ENCODE peak calls at places on chromosomes 2 and 18, in seven cellular contexts. F, L, S, C, U, Y and D are unnamed samples.

GRCh38 chr2:172624996-172625395 is 69.1 kb downstream of the PDK1 start:
- DNase-seq in F (no peak), L (no peak), S (no peak), C (no peak), U (no peak), Y (no peak), D (no peak)

GRCh38 chr2:21326152-21326551 is 202.4 kb downstream of the TDRD15 start:
- DNase-seq in F (no peak), L (no peak), S (no peak), C (no peak), U (no peak), Y (no peak), D (no peak)

GRCh38 chr2:109663721-109664120 is 49.6 kb downstream of the SOWAHC start:
- DNase-seq in F (peak), L (peak), S (peak), C (peak), U (peak), Y (no peak), D (no peak)

GRCh38 chr2:86291328-86291662 is 46.1 kb downstream of the REEP1 start:
- DNase-seq in F (no peak), L (no peak), S (no peak), C (no peak), U (no peak), Y (no peak), D (no peak)

GRCh38 chr18:7824970-7825369 is 257.9 kb downstream of the PTPRM start:
- DNase-seq in F (peak), L (no peak), S (peak), C (no peak), U (no peak), Y (no peak), D (no peak)

GRCh38 chr2:133765693-133766092 is 197.4 kb upstream of the NCKAP5 start:
- DNase-seq in F (no peak), L (no peak), S (peak), C (no peak), U (peak), Y (no peak), D (no peak)

GRCh38 chr18:74788657-74789056 is 191.0 kb downstream of the ZNF407 start:
- DNase-seq in F (no peak), L (no peak), S (no peak), C (no peak), U (no peak), Y (no peak), D (no peak)

GRCh38 chr2:60148717-60149116 is 404.7 kb downstream of the BCL11A start:
- DNase-seq in F (no peak), L (no peak), S (no peak), C (no peak), U (no peak), Y (no peak), D (no peak)

GRCh38 chr2:202238234-202239197 is at the start of gene SUMO1:
- DNase-seq in F (peak), L (peak), S (peak), C (peak), U (peak), Y (peak), D (peak)

GRCh38 chr18:59547691-59548182 is 149.5 kb downstream of the CCBE1 start:
- DNase-seq in F (no peak), L (no peak), S (peak), C (peak), U (peak), Y (no peak), D (no peak)

GRCh38 chr18:21444465-21445023 is 156.0 kb downstream of the ESCO1 start:
- DNase-seq in F (no peak), L (peak), S (peak), C (no peak), U (peak), Y (no peak), D (peak)

GRCh38 chr2:20300656-20301055 is 50.0 kb downstream of the PUM2 start:
- DNase-seq in F (no peak), L (no peak), S (no peak), C (no peak), U (no peak), Y (no peak), D (no peak)

GRCh38 chr2:161283926-161284325 is 24.3 kb upstream of the PSMD14 start:
- DNase-seq in F (no peak), L (no peak), S (no peak), C (no peak), U (no peak), Y (no peak), D (no peak)

GRCh38 chr18:5309888-5310470 is 14.5 kb upstream of the ZBTB14 start:
- DNase-seq in F (no peak), L (no peak), S (no peak), C (no peak), U (no peak), Y (no peak), D (no peak)

GRCh38 chr2:11786592-11786991 is 40.2 kb downstream of the LPIN1 start:
- DNase-seq in F (no peak), L (no peak), S (no peak), C (no peak), U (no peak), Y (no peak), D (no peak)

GRCh38 chr2:28702415-28702859 is 49.2 kb upstream of the PPP1CB start:
- DNase-seq in F (peak), L (no peak), S (peak), C (no peak), U (peak), Y (no peak), D (no peak)

GRCh38 chr2:107278672-107279071 is 392.7 kb upstream of the ST6GAL2 start:
- DNase-seq in F (no peak), L (no peak), S (no peak), C (no peak), U (no peak), Y (no peak), D (no peak)

GRCh38 chr2:100247256-100248043 is 74.9 kb downstream of the LONRF2 start:
- DNase-seq in F (no peak), L (no peak), S (no peak), C (no peak), U (no peak), Y (no peak), D (no peak)

GRCh38 chr2:236174608-236175001 is 6.4 kb upstream of the GBX2 start:
- DNase-seq in F (no peak), L (no peak), S (no peak), C (no peak), U (no peak), Y (no peak), D (no peak)

GRCh38 chr2:159585607-159586006 is 30.7 kb downstream of the BAZ2B start:
- DNase-seq in F (no peak), L (no peak), S (no peak), C (no peak), U (no peak), Y (no peak), D (no peak)

GRCh38 chr2:171878481-171878993 is 15.5 kb downstream of the SLC25A12 start:
- DNase-seq in F (peak), L (peak), S (peak), C (peak), U (peak), Y (no peak), D (no peak)

GRCh38 chr2:43139996-43140621 is 86.3 kb downstream of the ZFP36L2 start:
- DNase-seq in F (peak), L (no peak), S (no peak), C (peak), U (no peak), Y (no peak), D (no peak)

GRCh38 chr2:204363513-204363912 is 181.8 kb upstream of the PARD3B start:
- DNase-seq in F (no peak), L (no peak), S (no peak), C (no peak), U (no peak), Y (no peak), D (no peak)

GRCh38 chr2:218285604-218286003 is 6.7 kb downstream of the TMBIM1 start:
- DNase-seq in F (peak), L (no peak), S (peak), C (peak), U (peak), Y (no peak), D (no peak)

GRCh38 chr2:161208527-161209139 is 48.4 kb downstream of the TANK start:
- DNase-seq in F (peak), L (peak), S (no peak), C (peak), U (no peak), Y (no peak), D (no peak)

GRCh38 chr2:136351684-136352083 is 233.7 kb upstream of the CXCR4 start:
- DNase-seq in F (no peak), L (no peak), S (no peak), C (no peak), U (no peak), Y (no peak), D (no peak)

GRCh38 chr2:150327546-150328495 is 159.6 kb downstream of the RND3 start:
- DNase-seq in F (no peak), L (no peak), S (no peak), C (no peak), U (peak), Y (no peak), D (no peak)

GRCh38 chr18:58639751-58640427 is 11.0 kb upstream of the ALPK2 start:
- DNase-seq in F (no peak), L (peak), S (no peak), C (peak), U (no peak), Y (no peak), D (no peak)

GRCh38 chr2:8281950-8282857 is 399.7 kb upstream of the ID2 start:
- DNase-seq in F (no peak), L (no peak), S (no peak), C (no peak), U (no peak), Y (no peak), D (no peak)

GRCh38 chr2:138493334-138493733 is 8.2 kb upstream of the SPOPL start:
- DNase-seq in F (no peak), L (no peak), S (no peak), C (no peak), U (no peak), Y (no peak), D (no peak)

GRCh38 chr18:10074122-10074521 is 160.3 kb downstream of the VAPA start:
- DNase-seq in F (no peak), L (no peak), S (no peak), C (no peak), U (no peak), Y (no peak), D (no peak)

GRCh38 chr2:126658910-126659613 is 3.1 kb downstream of the GYPC start:
- DNase-seq in F (peak), L (no peak), S (peak), C (peak), U (no peak), Y (no peak), D (no peak)

GRCh38 chr2:150387586-150388288 is 99.7 kb downstream of the RND3 start:
- DNase-seq in F (no peak), L (no peak), S (no peak), C (no peak), U (no peak), Y (no peak), D (no peak)

GRCh38 chr2:60641866-60642788 is 88.7 kb upstream of the BCL11A start:
- DNase-seq in F (peak), L (peak), S (peak), C (peak), U (peak), Y (no peak), D (peak)

GRCh38 chr2:127606594-127607398 is 39.2 kb upstream of the GPR17 start:
- DNase-seq in F (no peak), L (no peak), S (no peak), C (no peak), U (no peak), Y (no peak), D (no peak)

GRCh38 chr2:155266579-155266978 is 568.1 kb downstream of the KCNJ3 start:
- DNase-seq in F (no peak), L (no peak), S (no peak), C (no peak), U (no peak), Y (no peak), D (no peak)
- TF ChIP-seq CTCF in F (no peak), L (no peak), S (no peak), C (no peak), U (no peak), Y (no peak), D (no peak)

GRCh38 chr2:232365621-232366321 is 12.8 kb upstream of the ALPP start:
- DNase-seq in F (peak), L (no peak), S (no peak), C (no peak), U (no peak), Y (no peak), D (peak)

GRCh38 chr2:232367016-232367415 is 11.5 kb upstream of the ALPP start:
- DNase-seq in F (no peak), L (no peak), S (no peak), C (no peak), U (no peak), Y (no peak), D (no peak)

GRCh38 chr2:232369126-232369955 is 9.2 kb upstream of the ALPP start:
- DNase-seq in F (no peak), L (no peak), S (no peak), C (no peak), U (no peak), Y (peak), D (no peak)

GRCh38 chr2:232368311-232368731 is 10.2 kb upstream of the ALPP start:
- DNase-seq in F (no peak), L (no peak), S (no peak), C (peak), U (no peak), Y (no peak), D (no peak)

GRCh38 chr2:232367591-232368233 is 10.8 kb upstream of the ALPP start:
- DNase-seq in F (no peak), L (no peak), S (no peak), C (no peak), U (no peak), Y (no peak), D (no peak)
- TF ChIP-seq CTCF in F (no peak), L (no peak), S (no peak), C (no peak), U (no peak), Y (no peak), D (no peak)

DNA sequence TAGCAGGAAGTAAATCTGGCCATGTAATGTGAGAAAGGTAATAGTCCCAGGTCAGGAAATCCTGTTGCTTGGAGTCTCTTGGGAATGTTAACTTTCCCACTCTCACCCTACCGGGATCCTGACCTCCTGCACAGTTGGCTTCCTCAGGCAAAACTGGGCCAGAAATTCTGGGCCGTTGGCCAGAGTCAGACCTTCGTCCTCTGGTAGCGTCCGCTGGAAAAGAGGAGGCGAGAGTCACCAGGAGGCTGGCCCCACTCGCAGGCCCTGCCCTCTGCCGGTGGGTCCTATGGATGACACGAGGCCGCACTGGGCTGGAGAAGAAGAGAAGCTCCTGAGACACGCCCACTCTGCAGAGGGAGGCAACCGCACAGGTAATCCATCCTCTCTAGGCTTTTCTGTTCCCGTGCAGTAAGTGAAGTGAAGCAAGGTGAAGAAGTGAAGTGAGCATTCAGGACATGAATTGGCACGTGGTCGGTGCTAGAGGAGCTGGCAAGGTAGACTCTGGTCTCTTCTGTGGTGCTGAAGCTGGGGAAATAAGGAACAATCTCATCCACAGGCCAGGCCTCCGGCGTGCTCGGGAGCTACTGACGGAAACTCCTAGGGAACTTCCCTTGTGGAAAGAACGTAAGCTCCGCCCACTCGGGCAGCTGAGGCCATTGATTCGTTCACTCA is 182.7 kb upstream of the GLI2 start:
- DNase-seq in F (peak), L (peak), S (peak), C (no peak), U (peak), Y (peak), D (peak)
- TF ChIP-seq CTCF in F (peak), L (peak), S (peak), C (peak), U (peak), Y (peak), D (peak)

DNA sequence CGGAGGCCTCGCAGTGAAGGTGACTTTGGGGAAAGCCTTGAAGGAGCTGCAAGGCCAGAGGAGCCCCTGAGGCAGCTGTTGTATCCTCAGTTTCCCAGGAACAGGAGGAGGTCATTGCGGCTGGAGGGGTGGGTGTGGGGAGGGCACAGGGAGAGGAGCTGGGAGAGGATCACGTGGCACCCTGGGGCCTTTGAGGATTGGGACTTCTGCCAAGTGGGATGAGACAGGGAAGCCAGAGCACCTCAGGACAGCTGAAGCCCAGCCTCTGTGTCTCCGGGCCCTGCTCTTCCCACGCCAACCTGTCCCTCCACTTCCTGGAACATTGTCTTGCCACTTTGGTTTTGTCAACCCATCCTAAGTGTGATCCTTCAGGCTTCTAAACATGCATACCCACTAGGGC is 19.4 kb upstream of the RRM2 start:
- DNase-seq in F (no peak), L (no peak), S (no peak), C (no peak), U (no peak), Y (no peak), D (no peak)
- TF ChIP-seq CTCF in F (no peak), L (no peak), S (no peak), C (no peak), U (no peak), Y (no peak), D (no peak)

GRCh38 chr2:207044963-207045362 is 105.6 kb downstream of the CPO start:
- DNase-seq in F (no peak), L (no peak), S (no peak), C (no peak), U (no peak), Y (no peak), D (no peak)

GRCh38 chr2:207044380-207044779 is 105.1 kb downstream of the CPO start:
- DNase-seq in F (no peak), L (no peak), S (no peak), C (no peak), U (no peak), Y (no peak), D (no peak)

GRCh38 chr2:207048421-207048820 is 109.1 kb downstream of the CPO start:
- DNase-seq in F (no peak), L (no peak), S (no peak), C (no peak), U (no peak), Y (no peak), D (no peak)

GRCh38 chr2:207045531-207045930 is 106.2 kb downstream of the CPO start:
- DNase-seq in F (no peak), L (no peak), S (no peak), C (no peak), U (no peak), Y (no peak), D (no peak)

DNA sequence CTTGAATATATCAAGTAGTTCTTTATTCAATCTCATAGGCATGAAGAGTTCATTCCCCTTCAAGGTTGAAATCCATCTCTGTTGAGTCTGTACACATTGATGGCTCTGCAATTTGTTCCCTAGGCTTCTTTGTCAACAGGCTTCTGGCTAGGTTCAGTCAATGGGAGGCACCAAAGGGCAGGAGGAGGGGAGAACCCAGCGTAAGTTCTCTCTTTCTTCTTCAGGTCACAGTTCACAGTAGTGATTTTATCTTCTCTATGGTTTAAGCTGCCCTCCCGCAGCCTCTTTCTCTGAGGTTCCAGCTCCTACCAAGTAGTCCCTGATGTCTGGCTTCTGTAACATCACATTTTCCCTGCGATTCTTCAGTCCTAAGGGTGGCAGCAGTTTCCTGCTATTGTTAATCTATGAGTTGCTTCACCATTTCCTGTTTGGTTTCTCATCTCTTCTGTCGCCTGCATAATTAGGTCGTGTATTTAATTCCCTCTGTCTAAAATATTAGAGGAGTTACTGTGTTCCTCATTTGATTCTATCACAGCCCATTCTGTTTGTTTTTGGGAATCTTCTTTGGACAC is 107.4 kb downstream of the CPO start:
- DNase-seq in F (no peak), L (no peak), S (no peak), C (peak), U (no peak), Y (no peak), D (no peak)
- TF ChIP-seq CTCF in F (no peak), L (no peak), S (no peak), C (peak), U (no peak), Y (no peak), D (no peak)

DNA sequence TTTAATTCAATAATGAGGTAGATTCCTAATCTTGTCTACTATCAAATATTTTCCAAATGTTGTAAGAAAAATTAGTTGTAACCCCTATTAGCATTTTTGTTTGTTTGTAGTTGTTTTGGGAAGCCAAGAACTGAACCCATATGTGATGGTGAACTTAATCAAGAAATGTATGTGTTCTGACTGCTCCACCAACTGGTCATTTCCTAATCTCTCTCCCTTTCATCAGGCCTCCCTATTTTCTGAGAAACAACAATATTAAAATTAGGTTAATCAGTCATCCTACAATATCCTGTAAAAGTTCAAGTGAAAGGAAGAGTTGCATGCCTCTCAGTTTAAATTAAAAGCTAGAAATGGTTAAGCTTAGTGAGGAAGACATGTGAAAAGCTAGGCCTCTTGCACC is 504.0 kb downstream of the EPHA4 start:
- DNase-seq in F (no peak), L (no peak), S (no peak), C (no peak), U (no peak), Y (no peak), D (no peak)
- TF ChIP-seq CTCF in F (no peak), L (no peak), S (no peak), C (no peak), U (no peak), Y (no peak), D (no peak)

GRCh38 chr2:79039944-79040343 is 14.4 kb downstream of the REG3G start:
- DNase-seq in F (no peak), L (no peak), S (no peak), C (no peak), U (no peak), Y (no peak), D (no peak)

DNA sequence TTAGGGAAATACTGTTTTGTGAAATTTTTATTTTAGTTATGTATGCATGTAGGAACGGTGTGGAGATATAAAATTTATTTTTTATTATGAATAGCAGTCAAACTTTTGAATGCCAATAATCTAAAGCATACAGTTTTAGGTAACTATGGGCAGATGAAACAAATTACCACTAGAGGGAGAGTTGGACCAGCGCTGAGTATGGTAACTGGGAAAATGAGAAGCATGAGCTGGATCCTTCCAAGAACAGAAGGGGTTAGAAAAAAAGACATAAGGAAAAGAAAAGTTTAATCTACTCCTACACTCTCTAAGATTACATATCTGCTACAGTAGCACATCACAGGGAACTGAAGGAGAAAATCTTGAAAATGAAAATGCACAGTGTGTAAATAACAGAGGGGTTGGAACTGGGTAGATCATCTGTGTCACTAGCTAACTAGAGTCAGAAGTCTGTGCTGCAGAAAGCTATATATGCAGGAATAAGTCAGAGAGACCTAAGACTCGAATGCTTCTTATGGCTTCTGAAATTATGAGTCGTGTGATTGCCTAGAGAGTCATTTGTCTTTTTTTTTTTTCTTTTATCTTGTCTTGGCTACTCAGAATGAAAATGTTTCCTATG is 15.6 kb downstream of the REG3G start:
- DNase-seq in F (no peak), L (peak), S (no peak), C (no peak), U (no peak), Y (no peak), D (no peak)
- TF ChIP-seq CTCF in F (peak), L (peak), S (peak), C (no peak), U (no peak), Y (peak), D (no peak)